ENCODE peak calls at places on chromosome 2, in six cellular contexts. One of them, this sample, is unnamed.

GRCh38 chr2:134312482-134312881 is 58.6 kb downstream of the MGAT5 start:
- DNase-seq in LoVo: no peak
- DNase-seq in adrenal gland: no peak
- DNase-seq in HTR-8/SVneo: no peak
- DNase-seq in EL: no peak
- DNase-seq in activated T-helper 1 cell treated with Interleukin-2 at 50 U/mL for 16 hours: no peak
- DNase-seq in this sample: no peak

GRCh38 chr2:217875556-217876252 is 127.1 kb downstream of the TNS1 start:
- DNase-seq in activated T-helper 1 cell treated with Interleukin-2 at 50 U/mL for 16 hours: no peak
- DNase-seq in LoVo: no peak
- DNase-seq in HTR-8/SVneo: no peak
- DNase-seq in EL: peak; percentile 6
- DNase-seq in adrenal gland: peak; percentile 62
- DNase-seq in this sample: no peak

GRCh38 chr2:135916232-135916631 is 40.0 kb upstream of the MCM6 start:
- DNase-seq in EL: peak; percentile 35
- DNase-seq in adrenal gland: no peak
- DNase-seq in activated T-helper 1 cell treated with Interleukin-2 at 50 U/mL for 16 hours: no peak
- DNase-seq in HTR-8/SVneo: peak; percentile 14
- DNase-seq in LoVo: peak; percentile 21
- DNase-seq in this sample: no peak

GRCh38 chr2:69554981-69555380 is 88.6 kb downstream of the AAK1 start:
- DNase-seq in activated T-helper 1 cell treated with Interleukin-2 at 50 U/mL for 16 hours: no peak
- DNase-seq in EL: no peak
- DNase-seq in adrenal gland: peak; percentile 34
- DNase-seq in HTR-8/SVneo: no peak
- DNase-seq in LoVo: no peak
- DNase-seq in this sample: no peak

GRCh38 chr2:9950521-9951271 is 797 bp upstream of the GRHL1 start:
- DNase-seq in HTR-8/SVneo: peak; percentile 48
- DNase-seq in activated T-helper 1 cell treated with Interleukin-2 at 50 U/mL for 16 hours: no peak
- DNase-seq in LoVo: peak; percentile 52
- DNase-seq in EL: peak; percentile 45
- DNase-seq in adrenal gland: peak; percentile 31
- DNase-seq in this sample: peak; percentile 38

GRCh38 chr2:57444731-57445414 is 601.7 kb upstream of the VRK2 start:
- DNase-seq in LoVo: no peak
- DNase-seq in HTR-8/SVneo: no peak
- DNase-seq in activated T-helper 1 cell treated with Interleukin-2 at 50 U/mL for 16 hours: no peak
- DNase-seq in adrenal gland: no peak
- DNase-seq in EL: peak; percentile 56
- DNase-seq in this sample: no peak

GRCh38 chr2:237627463-237628321 is at the start of gene LRRFIP1:
- DNase-seq in HTR-8/SVneo: peak; percentile 45
- DNase-seq in adrenal gland: no peak
- DNase-seq in activated T-helper 1 cell treated with Interleukin-2 at 50 U/mL for 16 hours: peak; percentile 7
- DNase-seq in LoVo: no peak
- DNase-seq in EL: peak; percentile 47
- DNase-seq in this sample: peak; percentile 45

GRCh38 chr2:204468689-204469429 is 76.4 kb upstream of the PARD3B start:
- DNase-seq in activated T-helper 1 cell treated with Interleukin-2 at 50 U/mL for 16 hours: no peak
- DNase-seq in EL: peak; percentile 87
- DNase-seq in HTR-8/SVneo: no peak
- DNase-seq in adrenal gland: no peak
- DNase-seq in LoVo: no peak
- DNase-seq in this sample: no peak

GRCh38 chr2:215060851-215061541 is 77.4 kb downstream of the ABCA12 start:
- DNase-seq in adrenal gland: no peak
- DNase-seq in activated T-helper 1 cell treated with Interleukin-2 at 50 U/mL for 16 hours: no peak
- DNase-seq in EL: no peak
- DNase-seq in LoVo: no peak
- DNase-seq in HTR-8/SVneo: no peak
- DNase-seq in this sample: no peak

GRCh38 chr2:227267406-227268115 is 57.5 kb upstream of the MFF start:
- DNase-seq in adrenal gland: peak; percentile 15
- DNase-seq in HTR-8/SVneo: peak; percentile 10
- DNase-seq in EL: peak; percentile 39
- DNase-seq in LoVo: no peak
- DNase-seq in activated T-helper 1 cell treated with Interleukin-2 at 50 U/mL for 16 hours: no peak
- DNase-seq in this sample: no peak

GRCh38 chr2:130252880-130253645 is 54.8 kb upstream of the TUBA3E start:
- DNase-seq in LoVo: peak; percentile 49
- DNase-seq in adrenal gland: no peak
- DNase-seq in EL: peak; percentile 24
- DNase-seq in activated T-helper 1 cell treated with Interleukin-2 at 50 U/mL for 16 hours: no peak
- DNase-seq in HTR-8/SVneo: no peak
- DNase-seq in this sample: no peak

GRCh38 chr2:2332381-2332780 is 1.3 kb upstream of the MYT1L start:
- DNase-seq in LoVo: no peak
- DNase-seq in adrenal gland: no peak
- DNase-seq in EL: no peak
- DNase-seq in HTR-8/SVneo: no peak
- DNase-seq in activated T-helper 1 cell treated with Interleukin-2 at 50 U/mL for 16 hours: no peak
- DNase-seq in this sample: no peak